ENCODE peak calls at places on chromosomes 11 and 22, in seven cellular contexts. I, N, Y, F, D, P and M are unnamed samples.

GRCh38 chr11:120832609-120833221 is 191.2 kb upstream of the TBCEL start:
- DNase-seq in I (no peak), N (no peak), Y (peak), F (no peak), D (no peak), P (no peak), M (no peak)

GRCh38 chr11:75627879-75628668 is 40.8 kb downstream of the MAP6 start:
- DNase-seq in I (no peak), N (no peak), Y (no peak), F (no peak), D (no peak), P (no peak), M (no peak)

GRCh38 chr22:46022881-46023512 is 46.0 kb upstream of the WNT7B start:
- DNase-seq in I (no peak), N (no peak), Y (no peak), F (peak), D (no peak), P (no peak), M (peak)

GRCh38 chr11:68810164-68810563 is 31.6 kb downstream of the CPT1A start:
- DNase-seq in I (peak), N (no peak), Y (no peak), F (no peak), D (peak), P (peak), M (no peak)

GRCh38 chr11:12787847-12788246 is 113.6 kb downstream of the TEAD1 start:
- DNase-seq in I (no peak), N (no peak), Y (no peak), F (no peak), D (no peak), P (peak), M (no peak)

GRCh38 chr11:130776044-130776390 is 140.3 kb downstream of the SNX19 start:
- DNase-seq in I (no peak), N (no peak), Y (no peak), F (no peak), D (no peak), P (no peak), M (no peak)

GRCh38 chr11:70029115-70029830 is 48.8 kb upstream of the ANO1 start:
- DNase-seq in I (no peak), N (no peak), Y (no peak), F (no peak), D (no peak), P (no peak), M (no peak)

GRCh38 chr22:39522567-39523300 is 2.4 kb downstream of the ATF4 start:
- DNase-seq in I (peak), N (no peak), Y (no peak), F (no peak), D (peak), P (no peak), M (peak)

GRCh38 chr11:68099474-68100405 is 21.4 kb downstream of the CHKA start:
- DNase-seq in I (no peak), N (no peak), Y (no peak), F (no peak), D (no peak), P (no peak), M (peak)

GRCh38 chr11:11973866-11974265 is 34.6 kb downstream of the DKK3 start:
- DNase-seq in I (no peak), N (no peak), Y (no peak), F (no peak), D (no peak), P (no peak), M (no peak)

GRCh38 chr11:119594639-119595249 is 134.3 kb downstream of the NECTIN1 start:
- DNase-seq in I (no peak), N (no peak), Y (no peak), F (no peak), D (no peak), P (peak), M (no peak)

GRCh38 chr11:120241277-120241676 is 1.3 kb downstream of the POU2F3 start:
- DNase-seq in I (no peak), N (no peak), Y (no peak), F (no peak), D (no peak), P (peak), M (peak)

GRCh38 chr11:70736461-70736860 is 338.1 kb downstream of the CTTN start:
- DNase-seq in I (no peak), N (no peak), Y (no peak), F (peak), D (no peak), P (no peak), M (no peak)

GRCh38 chr22:40782521-40782920 is 36.6 kb downstream of the SLC25A17 start:
- DNase-seq in I (no peak), N (no peak), Y (no peak), F (no peak), D (no peak), P (no peak), M (no peak)

GRCh38 chr11:110973401-110973980 is 261.3 kb upstream of the ARHGAP20 start:
- DNase-seq in I (no peak), N (no peak), Y (no peak), F (no peak), D (no peak), P (no peak), M (no peak)

GRCh38 chr11:96329855-96330510 is 13.0 kb downstream of the MAML2 start:
- DNase-seq in I (no peak), N (no peak), Y (no peak), F (no peak), D (no peak), P (no peak), M (no peak)

GRCh38 chr11:108609681-108610080 is 16.1 kb upstream of the EXPH5 start:
- DNase-seq in I (no peak), N (no peak), Y (no peak), F (no peak), D (no peak), P (no peak), M (no peak)

GRCh38 chr22:35306350-35306967 is 6.8 kb downstream of the TOM1 start:
- DNase-seq in I (no peak), N (no peak), Y (no peak), F (no peak), D (no peak), P (no peak), M (no peak)

GRCh38 chr11:104219081-104219480 is 55.1 kb upstream of the PDGFD start:
- DNase-seq in I (no peak), N (no peak), Y (no peak), F (no peak), D (peak), P (peak), M (no peak)

GRCh38 chr11:96341237-96342130 is 1.5 kb downstream of the MAML2 start:
- DNase-seq in I (peak), N (no peak), Y (no peak), F (peak), D (peak), P (peak), M (peak)